ENCODE peak calls at places on chromosomes 16 and 17, in four cellular contexts. E, Q, Y and N are unnamed samples.

GRCh38 chr17:78803161-78803845 is 21.2 kb upstream of the CYTH1 start:
- DNase-seq in E (no peak), Q (no peak), Y (no peak), N (no peak)

GRCh38 chr17:69142473-69142802 is 743 bp upstream of the ABCA6 start:
- DNase-seq in E (no peak), Q (no peak), Y (no peak), N (no peak)

GRCh38 chr17:17868637-17869522 is 32.1 kb upstream of the SREBF1 start:
- DNase-seq in E (no peak), Q (no peak), Y (peak; percentile 68), N (peak; percentile 54)

GRCh38 chr16:86379505-86379846 is 130.9 kb upstream of the FOXF1 start:
- DNase-seq in E (no peak), Q (no peak), Y (no peak), N (no peak)

GRCh38 chr17:57506253-57506911 is 238.7 kb downstream of the CCDC182 start:
- DNase-seq in E (no peak), Q (no peak), Y (no peak), N (no peak)

GRCh38 chr16:31073073-31073822 is 792 bp downstream of the ZNF668 start:
- DNase-seq in E (peak; percentile 87), Q (no peak), Y (peak; percentile 95), N (peak; percentile 90)

GRCh38 chr17:48770954-48771353 is 42.4 kb upstream of the HOXB13 start:
- DNase-seq in E (no peak), Q (no peak), Y (no peak), N (no peak)

GRCh38 chr17:21160401-21160800 is 33.6 kb downstream of the DHRS7B start:
- DNase-seq in E (no peak), Q (no peak), Y (no peak), N (no peak)

GRCh38 chr16:48356633-48357376 is 28.4 kb downstream of the SIAH1 start:
- DNase-seq in E (no peak), Q (no peak), Y (no peak), N (no peak)

GRCh38 chr17:55774834-55775233 is 24.0 kb downstream of the PCTP start:
- DNase-seq in E (no peak), Q (no peak), Y (no peak), N (no peak)

GRCh38 chr17:72788950-72789585 is 303.4 kb downstream of the SLC39A11 start:
- DNase-seq in E (peak; percentile 28), Q (no peak), Y (no peak), N (no peak)

GRCh38 chr17:78979780-78980623 is at the start of gene LGALS3BP:
- DNase-seq in E (peak; percentile 97), Q (no peak), Y (peak; percentile 82), N (peak; percentile 86)

GRCh38 chr16:46974352-46974751 is 878 bp upstream of the DNAJA2 start:
- DNase-seq in E (no peak), Q (no peak), Y (no peak), N (no peak)

GRCh38 chr17:6165806-6166205 is 95.6 kb downstream of the WSCD1 start:
- DNase-seq in E (no peak), Q (no peak), Y (no peak), N (no peak)

GRCh38 chr17:28968269-28968913 is 17.1 kb upstream of the PHF12 start:
- DNase-seq in E (no peak), Q (no peak), Y (no peak), N (no peak)